ENCODE peak calls at places on chromosomes 5 and 9, in five cellular contexts. F is SK-N-DZ; Z is ELR; A is lung; X is activated naive CD4-positive, alpha-beta T cell treated with anti-CD3 and anti-CD28 coated beads, Interleukin-2, amount 50 U/mL, for 16 hours. J is an unnamed sample.

GRCh38 chr5:28397502-28397941 is 1359.1 kb upstream of the CDH9 start:
- DNase-seq in F (no peak), Z (peak), A (no peak), X (no peak), J (no peak)

GRCh38 chr9:134181648-134182034 is 17.3 kb upstream of the RNU6ATAC start:
- DNase-seq in F (no peak), Z (no peak), A (no peak), X (peak), J (no peak)

GRCh38 chr5:173825215-173825865 is 62.8 kb upstream of the CPEB4 start:
- DNase-seq in F (peak), Z (peak), A (no peak), X (no peak), J (no peak)

GRCh38 chr9:137828527-137829259 is 48.9 kb upstream of the CACNA1B start:
- DNase-seq in F (no peak), Z (peak), A (no peak), X (no peak), J (peak)

GRCh38 chr5:95644351-95645042 is 2.1 kb upstream of the RFESD start:
- DNase-seq in F (peak), Z (peak), A (peak), X (peak), J (no peak)

GRCh38 chr5:77640577-77641396 is 2.3 kb upstream of the OTP start:
- DNase-seq in F (no peak), Z (no peak), A (no peak), X (no peak), J (no peak)

GRCh38 chr9:69175488-69175872 is 1.4 kb downstream of the TJP2 start:
- DNase-seq in F (no peak), Z (peak), A (no peak), X (no peak), J (no peak)

GRCh38 chr9:15231788-15232635 is 75.0 kb downstream of the TTC39B start:
- DNase-seq in F (peak), Z (peak), A (no peak), X (peak), J (peak)

GRCh38 chr5:84370176-84370575 is 14.5 kb downstream of the EDIL3 start:
- DNase-seq in F (no peak), Z (no peak), A (no peak), X (no peak), J (no peak)

GRCh38 chr9:109843651-109844050 is 63.7 kb downstream of the PALM2AKAP2 start:
- DNase-seq in F (no peak), Z (no peak), A (no peak), X (no peak), J (no peak)

GRCh38 chr5:134240421-134240962 is 14.6 kb upstream of the PPP2CA start:
- DNase-seq in F (no peak), Z (no peak), A (no peak), X (no peak), J (no peak)

GRCh38 chr5:147898875-147899401 is 7.4 kb downstream of the C5orf46 start:
- DNase-seq in F (no peak), Z (peak), A (no peak), X (no peak), J (no peak)

GRCh38 chr5:112703866-112704820 is 33.5 kb upstream of the APC start:
- DNase-seq in F (no peak), Z (no peak), A (no peak), X (no peak), J (no peak)

GRCh38 chr5:19855031-19855430 is 133.0 kb downstream of the CDH18 start:
- DNase-seq in F (no peak), Z (peak), A (no peak), X (no peak), J (no peak)

GRCh38 chr9:35432076-35432475 is 57.8 kb upstream of the RUSC2 start:
- DNase-seq in F (no peak), Z (no peak), A (no peak), X (no peak), J (no peak)

GRCh38 chr5:37756248-37756647 is 83.6 kb downstream of the GDNF start:
- DNase-seq in F (no peak), Z (no peak), A (no peak), X (no peak), J (no peak)

GRCh38 chr9:28539432-28539831 is 966.2 kb upstream of the C9orf72 start:
- DNase-seq in F (no peak), Z (no peak), A (no peak), X (no peak), J (no peak)

GRCh38 chr9:83623634-83623991 is 670 bp downstream of the IDNK start:
- DNase-seq in F (no peak), Z (no peak), A (no peak), X (no peak), J (no peak)

GRCh38 chr5:174425271-174425963 is 299.0 kb upstream of the MSX2 start:
- DNase-seq in F (no peak), Z (no peak), A (no peak), X (no peak), J (no peak)

GRCh38 chr5:98656106-98656795 is 117.2 kb upstream of the RGMB start:
- DNase-seq in F (no peak), Z (no peak), A (no peak), X (no peak), J (peak)

GRCh38 chr5:160311491-160312138 is 749 bp downstream of the CCNJL start:
- DNase-seq in F (peak), Z (peak), A (peak), X (no peak), J (no peak)

GRCh38 chr9:137278913-137279711 is 1.6 kb downstream of the TOR4A start:
- DNase-seq in F (no peak), Z (no peak), A (no peak), X (no peak), J (no peak)

GRCh38 chr9:3527653-3527960 is 1.8 kb upstream of the RFX3 start:
- DNase-seq in F (no peak), Z (peak), A (no peak), X (no peak), J (no peak)

GRCh38 chr9:136726631-136727191 is 14.3 kb downstream of the DIPK1B start:
- DNase-seq in F (peak), Z (peak), A (no peak), X (peak), J (no peak)

GRCh38 chr5:36374275-36374862 is 72.7 kb upstream of the RANBP3L start:
- DNase-seq in F (no peak), Z (peak), A (no peak), X (no peak), J (no peak)

J was measured in NT2/D1.